ENCODE peak calls at places on chromosomes 5 and 9, in four cellular contexts. W, F, L and Y are unnamed samples. For H3K79me1 and H3K4me1, the result is how much of the 10 kb centered on the place peaks cover.

GRCh38 chr5:177112589-177113220 is 20.9 kb upstream of the NSD1 start:
- DNase-seq in W (no peak), F (no peak), L (no peak), Y (no peak)

GRCh38 chr5:137344723-137345322 is 154.3 kb downstream of the SPOCK1 start:
- DNase-seq in W (peak), F (peak), L (peak), Y (peak)

GRCh38 chr5:158203256-158203655 is 344.3 kb upstream of the CLINT1 start:
- DNase-seq in W (no peak), F (no peak), L (no peak), Y (peak)

GRCh38 chr5:132497488-132497997 is 7.0 kb upstream of the IRF1 start:
- DNase-seq in W (no peak), F (peak), L (peak), Y (peak)

GRCh38 chr5:108560581-108560980 is 178.7 kb upstream of the FBXL17 start:
- DNase-seq in W (no peak), F (no peak), L (peak), Y (no peak)

GRCh38 chr5:88256872-88257271 is 11.8 kb downstream of the TMEM161B start:
- DNase-seq in W (no peak), F (peak), L (peak), Y (peak)

GRCh38 chr9:117938086-117938485 is 233.9 kb downstream of the TLR4 start:
- DNase-seq in W (no peak), F (no peak), L (peak), Y (peak)

GRCh38 chr5:78591227-78591626 is 57.3 kb downstream of the LHFPL2 start:
- DNase-seq in W (no peak), F (no peak), L (no peak), Y (peak)

GRCh38 chr9:109329274-109330258 is 8.7 kb upstream of the EPB41L4B start:
- DNase-seq in W (no peak), F (peak), L (no peak), Y (peak)

GRCh38 chr5:31106259-31106658 is 87.2 kb upstream of the CDH6 start:
- DNase-seq in W (no peak), F (no peak), L (no peak), Y (peak)

GRCh38 chr5:178355662-178356061 is 123.1 kb upstream of the PHYKPL start:
- DNase-seq in W (no peak), F (no peak), L (peak), Y (no peak)

GRCh38 chr9:116154976-116155699 is 1.5 kb downstream of the PAPPA start:
- DNase-seq in W (no peak), F (peak), L (no peak), Y (peak)

GRCh38 chr9:15222313-15222712 is 84.7 kb downstream of the TTC39B start:
- DNase-seq in W (no peak), F (no peak), L (no peak), Y (no peak)

GRCh38 chr5:54717870-54718269 is 200.3 kb downstream of the SNX18 start:
- DNase-seq in W (no peak), F (no peak), L (no peak), Y (no peak)

GRCh38 chr5:6721442-6721841 is 8.2 kb downstream of the TENT4A start:
- DNase-seq in W (no peak), F (no peak), L (no peak), Y (no peak)

GRCh38 chr9:37938121-37938906 is 34.4 kb upstream of the SLC25A51 start:
- DNase-seq in W (no peak), F (no peak), L (peak), Y (peak)

GRCh38 chr5:131496400-131496713 is 138.7 kb downstream of the RAPGEF6 start:
- DNase-seq in W (no peak), F (no peak), L (no peak), Y (no peak)

GRCh38 chr5:177498013-177498847 is 826 bp upstream of the PDLIM7 start:
- DNase-seq in W (no peak), F (no peak), L (peak), Y (no peak)

GRCh38 chr9:101601904-101602765 is 7.4 kb upstream of the PPP3R2 start:
- DNase-seq in W (peak), F (peak), L (peak), Y (peak)

GRCh38 chr5:175642998-175643397 is 14.9 kb upstream of the HRH2 start:
- DNase-seq in W (no peak), F (no peak), L (no peak), Y (no peak)

GRCh38 chr9:8858250-8859161 is 1058.9 kb upstream of the DMAC1 start:
- DNase-seq in W (no peak), F (peak), L (no peak), Y (peak)

GRCh38 chr5:34923694-34924461 is 5.5 kb upstream of the DNAJC21 start:
- DNase-seq in W (no peak), F (no peak), L (peak), Y (peak)

GRCh38 chr9:83218411-83219090 is 155.6 kb upstream of the RASEF start:
- DNase-seq in W (no peak), F (no peak), L (peak), Y (no peak)

GRCh38 chr9:3330792-3331420 is 194.9 kb downstream of the RFX3 start:
- DNase-seq in W (no peak), F (no peak), L (no peak), Y (peak)

GRCh38 chr5:102782245-102782872 is 27.3 kb downstream of the PAM start:
- DNase-seq in W (no peak), F (no peak), L (no peak), Y (no peak)

GRCh38 chr9:109191746-109192145 is 24.7 kb upstream of the FRRS1L start:
- DNase-seq in W (no peak), F (no peak), L (no peak), Y (no peak)

GRCh38 chr9:4301302-4301701 is 1.4 kb upstream of the GLIS3 start:
- DNase-seq in W (no peak), F (no peak), L (peak), Y (no peak)

GRCh38 chr9:101536938-101537337 is 3.3 kb downstream of the RNF20 start:
- DNase-seq in W (peak), F (peak), L (peak), Y (peak)

GRCh38 chr5:171961117-171961516 is 45.3 kb downstream of the FBXW11 start:
- DNase-seq in W (no peak), F (no peak), L (peak), Y (no peak)

GRCh38 chr5:119255571-119256356 is 100.1 kb upstream of the TNFAIP8 start:
- DNase-seq in W (no peak), F (peak), L (peak), Y (peak)

GRCh38 chr9:121289554-121290370 is 21.8 kb downstream of the GSN start:
- DNase-seq in W (no peak), F (no peak), L (no peak), Y (no peak)

GRCh38 chr9:136316271-136316751 is 11.0 kb upstream of the GPSM1 start:
- DNase-seq in W (no peak), F (no peak), L (no peak), Y (no peak)

GRCh38 chr9:82934949-82935348 is 128.0 kb downstream of the RASEF start:
- DNase-seq in W (no peak), F (no peak), L (peak), Y (peak)

DNA sequence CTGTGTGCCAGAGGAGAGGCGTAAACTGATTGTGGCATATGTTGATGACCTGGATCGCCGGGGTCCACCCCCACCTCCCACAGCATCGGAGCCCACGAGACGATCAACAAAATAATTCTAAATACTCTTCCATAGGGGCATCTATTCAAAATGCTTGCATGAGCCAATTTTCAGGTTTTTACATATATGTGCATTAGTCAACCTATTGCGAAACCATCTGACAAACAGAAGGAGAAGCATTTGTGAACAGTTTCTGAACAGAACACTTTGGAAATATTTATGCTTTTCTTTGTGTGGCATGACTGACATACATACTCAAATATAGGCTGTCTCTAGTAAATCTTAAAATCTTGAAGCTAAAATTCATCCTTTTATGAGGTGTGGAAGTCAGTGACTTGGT is 5.5 kb downstream of the GPR151 start:
- DNase-seq in W (no peak), F (no peak), L (peak), Y (no peak)
- H3K79me1 ChIP-seq in W (under half), F (under half), L (under half), Y (under half)

DNA sequence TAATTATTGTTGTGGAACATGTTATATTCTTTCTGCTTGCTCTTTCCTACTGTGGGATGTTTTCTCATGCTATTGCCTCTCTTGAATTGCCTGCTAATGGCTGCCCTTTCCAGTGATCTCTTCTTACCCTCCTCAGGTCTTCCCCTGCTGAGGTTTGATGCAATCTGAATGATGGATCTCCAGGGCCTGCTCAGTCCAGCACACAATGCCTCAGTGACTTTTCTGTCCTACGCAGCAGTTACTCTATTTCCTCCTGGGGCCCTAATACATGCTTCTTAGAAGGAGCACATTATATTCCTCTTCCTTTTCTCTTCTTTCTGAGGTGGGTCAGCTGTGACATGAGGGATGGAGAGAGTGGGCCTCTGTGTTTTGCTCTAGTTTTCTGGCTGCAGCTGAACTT is at the start of gene SPINK14:
- DNase-seq in W (no peak), F (no peak), L (no peak), Y (no peak)
- H3K4me1 ChIP-seq in W (under half), F (under half), L (under half), Y (under half)

GRCh38 chr9:134670042-134670525 is 28.5 kb downstream of the COL5A1 start:
- DNase-seq in W (no peak), F (no peak), L (peak), Y (peak)

GRCh38 chr9:134670851-134671281 is 29.3 kb downstream of the COL5A1 start:
- DNase-seq in W (no peak), F (no peak), L (no peak), Y (peak)

GRCh38 chr9:134666801-134667200 is 25.2 kb downstream of the COL5A1 start:
- DNase-seq in W (no peak), F (no peak), L (no peak), Y (no peak)

GRCh38 chr9:134671341-134672113 is 29.9 kb downstream of the COL5A1 start:
- DNase-seq in W (no peak), F (no peak), L (no peak), Y (no peak)

GRCh38 chr9:134669556-134669955 is 28.0 kb downstream of the COL5A1 start:
- DNase-seq in W (no peak), F (no peak), L (no peak), Y (no peak)
- H3K79me1 ChIP-seq in W (under half), F (under half), L (under half), Y (half or more)

DNA sequence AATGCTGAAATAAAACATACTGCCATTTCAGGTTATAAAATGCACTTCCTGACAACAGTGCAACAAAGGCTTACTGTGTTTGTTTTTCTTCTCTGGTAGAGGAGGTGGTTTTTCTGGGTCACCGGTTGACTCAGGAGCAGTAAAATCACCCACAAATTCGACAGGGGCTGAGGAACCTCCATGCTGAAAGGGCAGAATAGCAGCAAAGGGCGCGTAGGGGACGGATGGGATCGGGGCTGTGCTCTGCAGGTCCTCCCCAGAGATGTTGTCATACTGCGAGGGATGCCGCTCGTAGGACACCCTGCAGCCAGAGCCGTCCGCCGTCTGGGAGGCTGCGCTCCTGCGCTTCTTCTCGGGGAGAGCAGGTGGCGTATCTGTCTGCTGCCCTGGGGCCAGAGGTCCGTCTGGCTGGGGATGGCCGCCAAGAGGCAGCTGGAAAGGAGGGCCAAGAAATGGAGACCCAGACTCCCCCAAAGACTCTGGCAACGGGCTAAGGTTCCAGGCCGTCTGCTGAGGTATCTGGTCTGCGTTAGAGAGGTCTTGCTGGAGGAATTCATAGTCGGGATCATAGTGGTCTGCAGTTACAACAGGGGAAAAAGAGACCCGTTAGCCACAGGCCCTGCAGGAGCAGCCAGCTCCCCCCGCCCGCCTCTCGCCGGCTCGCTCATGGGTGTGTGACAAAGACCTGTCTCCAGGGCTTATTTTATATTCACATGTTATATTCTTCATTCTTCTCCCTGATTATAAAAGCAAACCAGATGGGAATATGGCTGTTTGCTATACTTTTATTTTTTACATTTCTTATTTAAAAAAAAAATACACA is 80.7 kb downstream of the PRRT1B start:
- DNase-seq in W (no peak), F (no peak), L (no peak), Y (no peak)
- H3K4me1 ChIP-seq in W (under half), F (under half), L (under half), Y (under half)

GRCh38 chr5:61569353-61569752 is 237.3 kb downstream of the ZSWIM6 start:
- DNase-seq in W (no peak), F (no peak), L (no peak), Y (no peak)
- H3K79me1 ChIP-seq in W (under half), F (under half), L (under half), Y (under half)

GRCh38 chr9:130194406-130194932 is 22.3 kb downstream of the NCS1 start:
- DNase-seq in W (no peak), F (no peak), L (no peak), Y (no peak)

GRCh38 chr9:130192600-130192999 is 20.4 kb downstream of the NCS1 start:
- DNase-seq in W (no peak), F (no peak), L (no peak), Y (no peak)

GRCh38 chr9:130193119-130193518 is 20.9 kb downstream of the NCS1 start:
- DNase-seq in W (no peak), F (no peak), L (no peak), Y (no peak)

GRCh38 chr9:130195638-130196037 is 23.4 kb downstream of the NCS1 start:
- DNase-seq in W (no peak), F (no peak), L (no peak), Y (no peak)

DNA sequence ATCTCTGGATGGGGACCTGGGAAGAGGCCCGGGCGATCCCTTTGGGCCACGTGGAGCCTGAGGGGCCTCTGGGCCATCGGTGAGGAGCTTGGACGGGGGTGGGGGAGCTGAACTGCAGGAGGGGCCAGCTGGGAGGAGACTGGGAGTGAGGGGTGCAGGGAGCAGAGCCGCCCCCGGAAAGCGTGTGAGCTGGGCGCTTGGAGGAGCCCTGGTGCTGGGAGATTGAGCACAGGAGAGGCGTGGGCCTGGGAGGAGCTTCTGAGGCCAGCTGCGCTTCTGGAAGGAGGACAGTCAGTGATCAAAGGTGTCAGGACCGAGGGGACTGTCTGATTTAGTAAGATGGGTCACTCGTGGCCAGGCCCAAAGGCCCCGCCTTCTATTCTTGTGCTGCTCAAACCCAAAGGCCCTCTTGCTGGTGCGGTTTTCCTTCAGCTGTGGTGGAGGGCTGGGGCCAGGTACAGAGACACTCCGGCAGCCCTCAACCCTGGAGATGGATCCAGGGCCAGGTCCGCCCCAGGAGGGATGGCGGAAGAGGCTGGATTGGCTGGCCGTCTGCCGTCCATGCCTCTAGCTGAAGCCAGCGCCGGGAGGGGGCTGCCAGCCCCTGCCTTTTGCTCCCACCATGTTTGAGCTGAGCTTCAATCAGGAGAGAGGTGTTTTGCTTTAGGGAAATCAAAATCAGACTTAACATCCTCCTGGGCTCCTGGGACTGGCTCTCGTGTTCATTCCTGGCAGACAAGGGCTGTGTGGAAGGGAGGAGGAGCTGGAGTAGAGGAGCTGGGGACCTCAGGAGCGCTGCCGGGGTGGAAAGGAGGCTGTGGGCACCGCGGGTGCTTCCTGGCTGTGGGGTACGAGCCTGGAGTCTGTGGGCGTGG is 21.6 kb downstream of the NCS1 start:
- DNase-seq in W (no peak), F (no peak), L (no peak), Y (no peak)
- H3K4me1 ChIP-seq in W (under half), F (under half), L (under half), Y (under half)